ENCODE peak calls at places on chromosomes 6 and 20, in eight cellular contexts. One of them, this sample, is unnamed.

GRCh38 chr6:30955367-30956042 is 14.7 kb downstream of the MUCL3 start:
- DNase-seq in GM12865: peak
- DNase-seq in retinal pigment epithelial cell: no peak
- DNase-seq in tibial artery: peak
- DNase-seq in cardiac muscle cell: peak
- DNase-seq in choroid plexus epithelial cell: peak
- DNase-seq in activated B cell treated with CpG ODN at 0.5 μM for 24 hours: peak
- DNase-seq in mammary epithelial cell: no peak
- DNase-seq in this sample: no peak

GRCh38 chr6:117167520-117168271 is 97.7 kb upstream of the VGLL2 start:
- DNase-seq in choroid plexus epithelial cell: peak
- DNase-seq in GM12865: no peak
- DNase-seq in cardiac muscle cell: no peak
- DNase-seq in tibial artery: no peak
- DNase-seq in mammary epithelial cell: peak
- DNase-seq in retinal pigment epithelial cell: peak
- DNase-seq in activated B cell treated with CpG ODN at 0.5 μM for 24 hours: no peak
- DNase-seq in this sample: peak

GRCh38 chr20:63752411-63753101 is 13.0 kb downstream of the SLC2A4RG start:
- DNase-seq in activated B cell treated with CpG ODN at 0.5 μM for 24 hours: no peak
- DNase-seq in GM12865: no peak
- DNase-seq in retinal pigment epithelial cell: no peak
- DNase-seq in tibial artery: no peak
- DNase-seq in mammary epithelial cell: no peak
- DNase-seq in cardiac muscle cell: no peak
- DNase-seq in choroid plexus epithelial cell: no peak
- DNase-seq in this sample: no peak

GRCh38 chr20:38298768-38299288 is 5.1 kb upstream of the BPI start:
- DNase-seq in GM12865: no peak
- DNase-seq in activated B cell treated with CpG ODN at 0.5 μM for 24 hours: no peak
- DNase-seq in tibial artery: peak
- DNase-seq in mammary epithelial cell: peak
- DNase-seq in retinal pigment epithelial cell: no peak
- DNase-seq in choroid plexus epithelial cell: peak
- DNase-seq in cardiac muscle cell: no peak
- DNase-seq in this sample: peak

GRCh38 chr6:19691465-19692167 is 145.6 kb upstream of the ID4 start:
- DNase-seq in choroid plexus epithelial cell: peak
- DNase-seq in retinal pigment epithelial cell: no peak
- DNase-seq in mammary epithelial cell: no peak
- DNase-seq in tibial artery: peak
- DNase-seq in GM12865: no peak
- DNase-seq in activated B cell treated with CpG ODN at 0.5 μM for 24 hours: no peak
- DNase-seq in cardiac muscle cell: peak
- DNase-seq in this sample: no peak

GRCh38 chr20:55540013-55540412 is 465.3 kb downstream of the CBLN4 start:
- DNase-seq in mammary epithelial cell: peak
- DNase-seq in choroid plexus epithelial cell: no peak
- DNase-seq in retinal pigment epithelial cell: no peak
- DNase-seq in activated B cell treated with CpG ODN at 0.5 μM for 24 hours: no peak
- DNase-seq in GM12865: no peak
- DNase-seq in tibial artery: no peak
- DNase-seq in cardiac muscle cell: no peak
- DNase-seq in this sample: peak

GRCh38 chr6:17101422-17102257 is at the start of gene STMND1:
- DNase-seq in mammary epithelial cell: peak
- DNase-seq in activated B cell treated with CpG ODN at 0.5 μM for 24 hours: no peak
- DNase-seq in cardiac muscle cell: peak
- DNase-seq in GM12865: peak
- DNase-seq in choroid plexus epithelial cell: peak
- DNase-seq in tibial artery: no peak
- DNase-seq in retinal pigment epithelial cell: no peak
- DNase-seq in this sample: peak

GRCh38 chr20:25247100-25247665 is 702 bp upstream of the PYGB start:
- DNase-seq in GM12865: peak
- DNase-seq in retinal pigment epithelial cell: no peak
- DNase-seq in activated B cell treated with CpG ODN at 0.5 μM for 24 hours: no peak
- DNase-seq in cardiac muscle cell: peak
- DNase-seq in choroid plexus epithelial cell: peak
- DNase-seq in mammary epithelial cell: peak
- DNase-seq in tibial artery: peak
- DNase-seq in this sample: peak

GRCh38 chr6:154039231-154039842 is at the start of gene OPRM1:
- DNase-seq in GM12865: peak
- DNase-seq in activated B cell treated with CpG ODN at 0.5 μM for 24 hours: no peak
- DNase-seq in tibial artery: no peak
- DNase-seq in mammary epithelial cell: peak
- DNase-seq in retinal pigment epithelial cell: peak
- DNase-seq in choroid plexus epithelial cell: peak
- DNase-seq in cardiac muscle cell: peak
- DNase-seq in this sample: peak

GRCh38 chr6:8439601-8440268 is 4.4 kb upstream of the SLC35B3 start:
- DNase-seq in choroid plexus epithelial cell: no peak
- DNase-seq in retinal pigment epithelial cell: no peak
- DNase-seq in tibial artery: no peak
- DNase-seq in mammary epithelial cell: no peak
- DNase-seq in GM12865: no peak
- DNase-seq in activated B cell treated with CpG ODN at 0.5 μM for 24 hours: no peak
- DNase-seq in cardiac muscle cell: no peak
- DNase-seq in this sample: no peak

GRCh38 chr20:59955131-59955796 is 3.0 kb upstream of the CDH26 start:
- DNase-seq in mammary epithelial cell: no peak
- DNase-seq in activated B cell treated with CpG ODN at 0.5 μM for 24 hours: no peak
- DNase-seq in cardiac muscle cell: no peak
- DNase-seq in tibial artery: no peak
- DNase-seq in retinal pigment epithelial cell: no peak
- DNase-seq in choroid plexus epithelial cell: peak
- DNase-seq in GM12865: peak
- DNase-seq in this sample: no peak

GRCh38 chr6:22087960-22088716 is 208.7 kb downstream of the PRL start:
- DNase-seq in cardiac muscle cell: peak
- DNase-seq in choroid plexus epithelial cell: no peak
- DNase-seq in retinal pigment epithelial cell: no peak
- DNase-seq in GM12865: peak
- DNase-seq in activated B cell treated with CpG ODN at 0.5 μM for 24 hours: no peak
- DNase-seq in mammary epithelial cell: no peak
- DNase-seq in tibial artery: no peak
- DNase-seq in this sample: no peak

GRCh38 chr20:57298457-57298856 is 31.1 kb upstream of the SPO11 start:
- DNase-seq in retinal pigment epithelial cell: no peak
- DNase-seq in choroid plexus epithelial cell: no peak
- DNase-seq in tibial artery: no peak
- DNase-seq in activated B cell treated with CpG ODN at 0.5 μM for 24 hours: no peak
- DNase-seq in GM12865: no peak
- DNase-seq in cardiac muscle cell: no peak
- DNase-seq in mammary epithelial cell: no peak
- DNase-seq in this sample: no peak

GRCh38 chr20:59219206-59219605 is 55.6 kb downstream of the ZNF831 start:
- DNase-seq in cardiac muscle cell: no peak
- DNase-seq in mammary epithelial cell: no peak
- DNase-seq in tibial artery: no peak
- DNase-seq in GM12865: no peak
- DNase-seq in retinal pigment epithelial cell: no peak
- DNase-seq in activated B cell treated with CpG ODN at 0.5 μM for 24 hours: no peak
- DNase-seq in choroid plexus epithelial cell: no peak
- DNase-seq in this sample: no peak

GRCh38 chr20:60895363-60896079 is 356.5 kb upstream of the CDH4 start:
- DNase-seq in cardiac muscle cell: no peak
- DNase-seq in retinal pigment epithelial cell: no peak
- DNase-seq in GM12865: no peak
- DNase-seq in mammary epithelial cell: no peak
- DNase-seq in tibial artery: no peak
- DNase-seq in activated B cell treated with CpG ODN at 0.5 μM for 24 hours: no peak
- DNase-seq in choroid plexus epithelial cell: no peak
- DNase-seq in this sample: no peak

GRCh38 chr6:7978736-7979135 is 68.1 kb upstream of the TXNDC5 start:
- DNase-seq in mammary epithelial cell: no peak
- DNase-seq in activated B cell treated with CpG ODN at 0.5 μM for 24 hours: no peak
- DNase-seq in cardiac muscle cell: no peak
- DNase-seq in GM12865: peak
- DNase-seq in tibial artery: no peak
- DNase-seq in retinal pigment epithelial cell: peak
- DNase-seq in choroid plexus epithelial cell: no peak
- DNase-seq in this sample: no peak

GRCh38 chr20:51884561-51884960 is 82.2 kb upstream of the SALL4 start:
- DNase-seq in choroid plexus epithelial cell: peak
- DNase-seq in cardiac muscle cell: no peak
- DNase-seq in mammary epithelial cell: no peak
- DNase-seq in retinal pigment epithelial cell: no peak
- DNase-seq in GM12865: no peak
- DNase-seq in tibial artery: no peak
- DNase-seq in activated B cell treated with CpG ODN at 0.5 μM for 24 hours: no peak
- DNase-seq in this sample: peak

GRCh38 chr6:126664271-126664670 is 324.4 kb downstream of the CENPW start:
- DNase-seq in activated B cell treated with CpG ODN at 0.5 μM for 24 hours: no peak
- DNase-seq in GM12865: no peak
- DNase-seq in mammary epithelial cell: no peak
- DNase-seq in choroid plexus epithelial cell: no peak
- DNase-seq in cardiac muscle cell: no peak
- DNase-seq in tibial artery: no peak
- DNase-seq in retinal pigment epithelial cell: no peak
- DNase-seq in this sample: no peak

GRCh38 chr6:132993738-132994137 is 179.4 kb downstream of the RPS12 start:
- DNase-seq in cardiac muscle cell: no peak
- DNase-seq in retinal pigment epithelial cell: no peak
- DNase-seq in GM12865: no peak
- DNase-seq in tibial artery: no peak
- DNase-seq in activated B cell treated with CpG ODN at 0.5 μM for 24 hours: no peak
- DNase-seq in choroid plexus epithelial cell: no peak
- DNase-seq in mammary epithelial cell: no peak
- DNase-seq in this sample: no peak

GRCh38 chr6:129733290-129733689 is 23.3 kb upstream of the ARHGAP18 start:
- DNase-seq in retinal pigment epithelial cell: no peak
- DNase-seq in activated B cell treated with CpG ODN at 0.5 μM for 24 hours: no peak
- DNase-seq in cardiac muscle cell: no peak
- DNase-seq in mammary epithelial cell: no peak
- DNase-seq in tibial artery: no peak
- DNase-seq in choroid plexus epithelial cell: no peak
- DNase-seq in GM12865: peak
- DNase-seq in this sample: no peak

GRCh38 chr6:129730477-129731165 is 20.6 kb upstream of the ARHGAP18 start:
- DNase-seq in activated B cell treated with CpG ODN at 0.5 μM for 24 hours: no peak
- DNase-seq in cardiac muscle cell: no peak
- DNase-seq in GM12865: peak
- DNase-seq in tibial artery: no peak
- DNase-seq in choroid plexus epithelial cell: peak
- DNase-seq in mammary epithelial cell: no peak
- DNase-seq in retinal pigment epithelial cell: no peak
- DNase-seq in this sample: peak

GRCh38 chr6:129732542-129732941 is 22.6 kb upstream of the ARHGAP18 start:
- DNase-seq in retinal pigment epithelial cell: no peak
- DNase-seq in tibial artery: no peak
- DNase-seq in choroid plexus epithelial cell: no peak
- DNase-seq in cardiac muscle cell: no peak
- DNase-seq in activated B cell treated with CpG ODN at 0.5 μM for 24 hours: no peak
- DNase-seq in mammary epithelial cell: no peak
- DNase-seq in GM12865: no peak
- DNase-seq in this sample: no peak

GRCh38 chr6:129732034-129732433 is 22.1 kb upstream of the ARHGAP18 start:
- DNase-seq in activated B cell treated with CpG ODN at 0.5 μM for 24 hours: no peak
- DNase-seq in choroid plexus epithelial cell: no peak
- DNase-seq in retinal pigment epithelial cell: no peak
- DNase-seq in GM12865: no peak
- DNase-seq in cardiac muscle cell: peak
- DNase-seq in tibial artery: no peak
- DNase-seq in mammary epithelial cell: no peak
- DNase-seq in this sample: no peak

GRCh38 chr6:129731396-129731795 is 21.4 kb upstream of the ARHGAP18 start:
- DNase-seq in GM12865: no peak
- DNase-seq in mammary epithelial cell: no peak
- DNase-seq in choroid plexus epithelial cell: no peak
- DNase-seq in retinal pigment epithelial cell: no peak
- DNase-seq in activated B cell treated with CpG ODN at 0.5 μM for 24 hours: no peak
- DNase-seq in cardiac muscle cell: no peak
- DNase-seq in tibial artery: no peak
- DNase-seq in this sample: no peak
- TF ChIP-seq CTCF in GM12865: no peak
- TF ChIP-seq CTCF in mammary epithelial cell: no peak
- TF ChIP-seq CTCF in choroid plexus epithelial cell: no peak
- TF ChIP-seq CTCF in retinal pigment epithelial cell: no peak
- TF ChIP-seq CTCF in activated B cell treated with CpG ODN at 0.5 μM for 24 hours: no peak
- TF ChIP-seq CTCF in cardiac muscle cell: no peak
- TF ChIP-seq CTCF in tibial artery: no peak
- TF ChIP-seq CTCF in this sample: no peak

GRCh38 chr6:55528624-55529023 is 50.4 kb downstream of the HMGCLL1 start:
- DNase-seq in GM12865: peak
- DNase-seq in activated B cell treated with CpG ODN at 0.5 μM for 24 hours: no peak
- DNase-seq in tibial artery: no peak
- DNase-seq in choroid plexus epithelial cell: peak
- DNase-seq in cardiac muscle cell: no peak
- DNase-seq in retinal pigment epithelial cell: no peak
- DNase-seq in mammary epithelial cell: peak
- DNase-seq in this sample: peak
- TF ChIP-seq CTCF in GM12865: peak
- TF ChIP-seq CTCF in activated B cell treated with CpG ODN at 0.5 μM for 24 hours: no peak
- TF ChIP-seq CTCF in tibial artery: no peak
- TF ChIP-seq CTCF in choroid plexus epithelial cell: peak
- TF ChIP-seq CTCF in cardiac muscle cell: peak
- TF ChIP-seq CTCF in retinal pigment epithelial cell: peak
- TF ChIP-seq CTCF in mammary epithelial cell: peak
- TF ChIP-seq CTCF in this sample: peak

DNA sequence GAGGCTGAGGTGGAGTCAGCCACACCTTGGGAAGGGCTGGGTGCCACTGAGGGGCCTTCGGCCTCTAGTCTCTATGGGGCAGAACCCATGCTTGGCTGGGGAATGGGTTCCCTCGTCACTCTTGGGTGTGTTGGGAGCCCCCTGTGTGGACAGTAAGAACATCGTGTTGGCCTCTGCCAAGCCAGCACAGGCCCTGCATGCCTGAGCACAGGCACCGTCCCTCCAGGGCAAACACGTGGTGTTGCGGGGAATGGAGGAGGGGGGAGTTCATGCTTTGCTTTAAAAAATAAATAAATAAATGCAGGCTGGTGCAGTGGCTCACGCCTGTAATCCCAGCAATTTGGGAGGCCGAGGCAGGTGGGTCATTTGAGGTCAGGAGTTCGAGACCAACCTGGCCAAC is 63.0 kb downstream of the EZR start:
- DNase-seq in cardiac muscle cell: no peak
- DNase-seq in retinal pigment epithelial cell: no peak
- DNase-seq in activated B cell treated with CpG ODN at 0.5 μM for 24 hours: no peak
- DNase-seq in tibial artery: no peak
- DNase-seq in GM12865: no peak
- DNase-seq in mammary epithelial cell: no peak
- DNase-seq in choroid plexus epithelial cell: no peak
- DNase-seq in this sample: peak
- TF ChIP-seq CTCF in cardiac muscle cell: no peak
- TF ChIP-seq CTCF in retinal pigment epithelial cell: no peak
- TF ChIP-seq CTCF in activated B cell treated with CpG ODN at 0.5 μM for 24 hours: no peak
- TF ChIP-seq CTCF in tibial artery: no peak
- TF ChIP-seq CTCF in GM12865: no peak
- TF ChIP-seq CTCF in mammary epithelial cell: no peak
- TF ChIP-seq CTCF in choroid plexus epithelial cell: no peak
- TF ChIP-seq CTCF in this sample: no peak

DNA sequence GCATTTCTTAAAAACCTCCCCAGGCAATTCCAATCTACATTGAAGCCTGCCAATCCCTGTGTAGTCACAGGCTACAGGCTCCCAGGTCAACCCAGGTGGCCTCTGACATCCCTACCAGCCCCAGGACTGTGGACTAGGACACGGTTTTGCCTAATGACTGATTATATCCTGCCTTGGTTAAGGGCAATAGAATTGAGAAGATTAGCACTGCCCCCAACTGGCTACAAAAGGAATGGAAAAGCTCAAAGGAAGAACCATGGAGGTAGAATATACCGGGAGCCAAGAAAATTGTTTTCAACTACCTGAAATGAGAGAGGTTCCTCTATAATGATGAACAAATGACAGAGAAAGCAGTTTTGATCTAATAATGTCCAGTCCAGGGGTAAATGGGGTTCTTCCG is 421.1 kb upstream of the AGPAT4 start:
- DNase-seq in tibial artery: no peak
- DNase-seq in mammary epithelial cell: no peak
- DNase-seq in choroid plexus epithelial cell: peak
- DNase-seq in activated B cell treated with CpG ODN at 0.5 μM for 24 hours: no peak
- DNase-seq in retinal pigment epithelial cell: no peak
- DNase-seq in GM12865: peak
- DNase-seq in cardiac muscle cell: peak
- DNase-seq in this sample: peak
- TF ChIP-seq CTCF in tibial artery: peak
- TF ChIP-seq CTCF in mammary epithelial cell: peak
- TF ChIP-seq CTCF in choroid plexus epithelial cell: peak
- TF ChIP-seq CTCF in activated B cell treated with CpG ODN at 0.5 μM for 24 hours: no peak
- TF ChIP-seq CTCF in retinal pigment epithelial cell: peak
- TF ChIP-seq CTCF in GM12865: peak
- TF ChIP-seq CTCF in cardiac muscle cell: peak
- TF ChIP-seq CTCF in this sample: peak